ENCODE peak calls at places on chromosomes 16 and 17, in five cellular contexts. P is neural progenitor cell, L is GM23248, C is IMR-90, W is PC-3. K is an unnamed sample.
A peak's percentile ranks its signal among the peaks of the same experiment; 100 is the strongest.

GRCh38 chr16:85296859-85297698 is 184.8 kb upstream of the CIBAR2 start:
- DNase-seq in P (peak; percentile 72), L (peak; percentile 59), C (no peak), W (peak; percentile 49), K (no peak)

GRCh38 chr17:36631022-36631421 is 29.6 kb downstream of the MRM1 start:
- DNase-seq in P (no peak), L (no peak), C (no peak), W (no peak), K (no peak)

GRCh38 chr17:61451538-61452300 is 503 bp upstream of the TBX4 start:
- DNase-seq in P (peak; percentile 74), L (peak; percentile 27), C (no peak), W (no peak), K (no peak)

GRCh38 chr17:50365649-50366393 is 7.2 kb downstream of the MRPL27 start:
- DNase-seq in P (no peak), L (no peak), C (no peak), W (no peak), K (no peak)

GRCh38 chr16:50311134-50311528 is 44.8 kb downstream of the ADCY7 start:
- DNase-seq in P (no peak), L (no peak), C (no peak), W (no peak), K (no peak)

GRCh38 chr17:42266918-42267766 is 9.0 kb downstream of the STAT5B start:
- DNase-seq in P (no peak), L (peak; percentile 84), C (peak; percentile 99), W (no peak), K (no peak)

GRCh38 chr17:50905460-50905803 is 39.3 kb upstream of the TOB1 start:
- DNase-seq in P (no peak), L (no peak), C (no peak), W (no peak), K (no peak)

GRCh38 chr16:80614908-80615696 is 74.3 kb downstream of the DYNLRB2 start:
- DNase-seq in P (no peak), L (peak; percentile 86), C (peak; percentile 86), W (peak; percentile 82), K (no peak)

GRCh38 chr17:78383725-78384471 is 5.4 kb downstream of the PGS1 start:
- DNase-seq in P (no peak), L (peak; percentile 99), C (peak; percentile 100), W (peak; percentile 42), K (no peak)

DNA sequence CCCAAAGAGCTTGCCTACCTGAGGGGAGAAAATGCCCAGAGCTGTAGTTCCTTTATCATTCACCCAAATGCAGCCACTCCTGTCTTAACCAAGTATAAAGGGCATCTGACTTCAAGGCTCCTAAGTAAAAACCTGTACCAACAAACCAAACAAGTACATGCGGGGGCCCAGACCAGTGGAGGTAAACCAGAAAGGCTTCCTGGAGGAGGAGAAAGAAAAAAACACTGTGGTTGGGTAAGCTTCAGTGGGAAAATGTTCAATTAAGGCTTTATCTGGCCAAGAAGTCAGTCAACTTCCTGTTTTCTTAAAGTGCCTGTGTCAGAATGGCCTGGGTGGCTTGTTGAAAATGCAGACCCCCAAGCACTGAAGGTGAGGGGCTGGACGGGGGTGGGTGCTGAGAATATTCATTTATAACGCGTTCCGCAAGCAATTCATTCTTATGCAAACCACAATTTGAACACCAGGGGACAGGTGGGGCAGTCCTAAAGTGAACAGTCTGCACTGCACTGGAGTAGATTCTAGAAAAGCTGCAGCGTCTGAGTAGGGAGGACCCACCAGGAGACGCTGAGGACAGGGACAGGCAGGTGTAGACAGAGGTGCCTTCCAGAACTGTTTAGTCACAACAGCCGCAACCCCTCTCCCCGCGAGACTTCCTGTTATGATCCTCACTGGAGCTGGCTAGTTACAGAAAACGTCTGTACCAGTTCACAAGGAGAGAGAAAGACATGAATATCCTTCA is 467.1 kb downstream of the SOX9 start:
- DNase-seq in P (no peak), L (no peak), C (peak; percentile 64), W (peak; percentile 78), K (no peak)
- H3K9ac ChIP-seq in P (no peak overlapping the region), L (no peak overlapping the region), C (no peak overlapping the region), W (peak overlapping the region; percentile 95), K (no peak overlapping the region)

GRCh38 chr17:5248821-5249479 is 14.3 kb upstream of the SCIMP start:
- DNase-seq in P (no peak), L (no peak), C (no peak), W (no peak), K (no peak)
- H3K9ac ChIP-seq in P (no peak overlapping the region), L (no peak overlapping the region), C (no peak overlapping the region), W (no peak overlapping the region), K (no peak overlapping the region)

DNA sequence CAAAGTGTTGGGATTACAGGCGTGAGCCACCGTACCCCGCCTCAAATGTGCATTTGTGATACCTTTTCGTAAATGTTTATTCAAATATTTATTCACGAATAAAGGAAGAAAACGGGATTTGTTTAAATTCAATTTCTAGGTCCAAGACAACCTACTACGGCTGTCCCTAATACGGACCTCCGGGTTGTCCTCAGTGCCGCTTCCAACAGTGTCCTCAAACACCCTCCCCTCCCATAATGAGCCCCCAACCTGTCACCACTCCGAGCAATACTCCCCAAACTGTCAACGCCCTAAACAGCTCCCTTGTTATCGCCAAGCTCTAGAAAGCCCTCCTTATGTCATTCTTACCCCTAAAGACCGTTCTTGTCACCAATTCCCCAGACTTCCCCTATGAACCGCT is 539 bp upstream of the GABARAPL2 start:
- DNase-seq in P (no peak), L (no peak), C (no peak), W (peak; percentile 3), K (no peak)
- H3K9ac ChIP-seq in P (no peak overlapping the region), L (peak overlapping the region; percentile 80), C (peak overlapping the region; percentile 56), W (peak overlapping the region; percentile 77), K (no peak overlapping the region)

DNA sequence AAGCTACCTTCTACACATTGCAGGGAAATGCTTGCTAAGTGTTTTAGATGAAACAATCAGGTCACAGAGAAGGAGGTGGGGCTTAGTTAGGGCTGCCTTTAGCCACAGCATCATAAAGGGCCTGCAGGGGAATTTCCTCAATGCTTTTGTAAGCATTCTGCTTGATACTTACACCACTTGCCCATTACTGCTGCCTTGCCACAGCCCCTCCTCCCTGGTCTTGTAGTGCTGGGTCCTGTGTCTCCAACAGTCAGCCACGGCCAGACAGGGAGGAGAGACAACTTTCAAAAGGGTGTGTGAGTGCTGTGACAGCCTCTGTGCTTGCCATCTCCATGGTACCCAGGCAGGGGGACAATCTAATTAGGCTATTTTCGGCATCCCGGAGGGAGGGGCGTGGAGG is 111.2 kb downstream of the SHISA9 start:
- DNase-seq in P (peak; percentile 25), L (no peak), C (no peak), W (no peak), K (no peak)
- H3K9ac ChIP-seq in P (no peak overlapping the region), L (no peak overlapping the region), C (no peak overlapping the region), W (no peak overlapping the region), K (no peak overlapping the region)

GRCh38 chr17:9054611-9055010 is 33.3 kb downstream of the NTN1 start:
- DNase-seq in P (peak; percentile 88), L (no peak), C (no peak), W (no peak), K (no peak)

GRCh38 chr17:9055281-9055680 is 34.0 kb downstream of the NTN1 start:
- DNase-seq in P (no peak), L (no peak), C (no peak), W (no peak), K (no peak)

GRCh38 chr17:9057310-9057709 is 36.0 kb downstream of the NTN1 start:
- DNase-seq in P (no peak), L (no peak), C (no peak), W (no peak), K (no peak)

GRCh38 chr17:9054146-9054545 is 32.8 kb downstream of the NTN1 start:
- DNase-seq in P (peak; percentile 62), L (no peak), C (no peak), W (no peak), K (no peak)

GRCh38 chr17:9056566-9056965 is 35.3 kb downstream of the NTN1 start:
- DNase-seq in P (no peak), L (no peak), C (no peak), W (no peak), K (no peak)
- H3K9ac ChIP-seq in P (no peak overlapping the region), L (no peak overlapping the region), C (no peak overlapping the region), W (no peak overlapping the region), K (no peak overlapping the region)

GRCh38 chr17:29577778-29578211 is 9.3 kb downstream of the TP53I13 start:
- DNase-seq in P (no peak), L (peak; percentile 66), C (peak; percentile 12), W (no peak), K (no peak)
- H3K9ac ChIP-seq in P (no peak overlapping the region), L (peak overlapping the region; percentile 48), C (no peak overlapping the region), W (no peak overlapping the region), K (no peak overlapping the region)

DNA sequence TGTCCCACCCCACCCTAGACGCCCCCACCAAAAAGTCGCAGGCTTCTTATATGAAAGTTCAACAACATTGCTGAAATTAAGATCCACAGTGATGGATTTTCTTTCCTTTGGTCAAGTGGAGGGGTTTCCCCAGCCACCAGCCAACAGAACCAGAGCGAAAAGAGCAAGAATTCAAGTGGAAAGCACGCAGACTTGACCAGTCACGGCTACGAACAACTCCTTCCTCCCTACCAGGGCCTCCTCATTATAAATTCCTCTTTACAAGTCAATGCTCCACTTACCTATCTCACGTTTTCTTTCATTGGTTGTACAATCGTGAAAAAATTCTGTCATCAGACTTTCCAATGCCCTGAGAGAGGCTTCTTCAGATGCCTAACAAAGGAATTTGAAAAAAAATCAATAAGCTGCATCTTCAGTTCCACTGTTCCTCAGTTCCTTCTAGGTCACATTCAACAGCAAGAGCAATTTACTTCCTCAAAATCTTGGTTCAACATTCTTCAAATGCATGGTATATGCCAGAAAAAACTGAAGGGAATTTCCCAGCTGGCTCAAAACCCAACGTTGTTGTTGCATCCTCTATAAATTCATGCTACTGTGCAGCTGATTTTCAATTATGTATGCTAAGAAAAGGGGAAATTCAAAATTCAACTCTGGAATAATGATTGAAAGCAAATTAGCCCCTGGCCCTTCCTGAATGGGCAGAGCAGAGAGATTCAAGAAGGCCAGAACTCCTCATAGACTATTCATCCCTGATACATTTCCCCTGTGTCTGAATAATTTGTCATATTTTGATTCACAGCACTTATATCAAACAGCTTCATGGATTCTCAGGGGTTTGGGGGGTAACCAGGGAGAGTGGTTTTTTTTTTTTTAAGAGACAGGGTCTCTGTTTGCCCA is 30.9 kb downstream of the XPO6 start:
- DNase-seq in P (no peak), L (peak; percentile 37), C (peak; percentile 70), W (no peak), K (no peak)
- H3K9ac ChIP-seq in P (no peak overlapping the region), L (no peak overlapping the region), C (peak overlapping the region; percentile 1), W (no peak overlapping the region), K (no peak overlapping the region)

GRCh38 chr17:35079547-35079946 is 16.0 kb upstream of the RFFL start:
- DNase-seq in P (no peak), L (peak; percentile 33), C (peak; percentile 51), W (peak; percentile 85), K (no peak)
- H3K9ac ChIP-seq in P (no peak overlapping the region), L (no peak overlapping the region), C (no peak overlapping the region), W (peak overlapping the region; percentile 88), K (no peak overlapping the region)

K was measured in SK-N-MC.